ENCODE peak calls at places on chromosomes 7 and 10, in six cellular contexts. H is IMR-90, K is Peyer's patch, O is uterus, D is suprapubic skin, W is transverse colon. C is an unnamed sample. For H3K36me3, the result is how much of the 10 kb centered on the place peaks cover.

GRCh38 chr10:115141254-115141653 is 48.1 kb downstream of the ATRNL1 start:
- DNase-seq in H (peak), K (no peak), O (no peak), D (no peak), W (no peak), C (no peak)

GRCh38 chr10:13559124-13559700 is 27.6 kb upstream of the PRPF18 start:
- DNase-seq in H (peak), K (no peak), O (no peak), D (no peak), W (no peak), C (no peak)

GRCh38 chr7:103447073-103447960 is 1.3 kb upstream of the SLC26A5 start:
- DNase-seq in H (peak), K (no peak), O (no peak), D (no peak), W (peak), C (no peak)

GRCh38 chr7:114691605-114692004 is 230.3 kb upstream of the MDFIC start:
- DNase-seq in H (no peak), K (no peak), O (no peak), D (no peak), W (no peak), C (no peak)

GRCh38 chr7:1544178-1544895 is 11.7 kb downstream of the TMEM184A start:
- DNase-seq in H (no peak), K (no peak), O (no peak), D (no peak), W (no peak), C (no peak)

GRCh38 chr10:30705086-30705624 is 75.6 kb upstream of the LYZL2 start:
- DNase-seq in H (no peak), K (no peak), O (no peak), D (no peak), W (peak), C (no peak)

GRCh38 chr7:151456782-151457181 is 16.8 kb upstream of the CRYGN start:
- DNase-seq in H (no peak), K (no peak), O (no peak), D (no peak), W (no peak), C (no peak)

GRCh38 chr10:4775808-4776207 is 50.2 kb upstream of the AKR1E2 start:
- DNase-seq in H (peak), K (no peak), O (no peak), D (no peak), W (no peak), C (no peak)

GRCh38 chr7:1545417-1546246 is 10.4 kb downstream of the TMEM184A start:
- DNase-seq in H (no peak), K (no peak), O (no peak), D (no peak), W (no peak), C (no peak)

GRCh38 chr10:33216661-33217427 is 117.6 kb downstream of the NRP1 start:
- DNase-seq in H (no peak), K (no peak), O (no peak), D (no peak), W (no peak), C (no peak)

GRCh38 chr10:24370877-24371276 is 161.9 kb downstream of the KIAA1217 start:
- DNase-seq in H (no peak), K (no peak), O (no peak), D (no peak), W (no peak), C (no peak)

GRCh38 chr7:13057462-13058200 is 370.2 kb downstream of the ARL4A start:
- DNase-seq in H (no peak), K (no peak), O (no peak), D (no peak), W (no peak), C (no peak)

GRCh38 chr10:78656815-78657621 is 411.7 kb upstream of the ZMIZ1 start:
- DNase-seq in H (no peak), K (peak), O (peak), D (no peak), W (no peak), C (no peak)

GRCh38 chr7:28075674-28076358 is 104.8 kb downstream of the JAZF1 start:
- DNase-seq in H (peak), K (no peak), O (no peak), D (no peak), W (no peak), C (no peak)

GRCh38 chr10:102579206-102579790 is 65.0 kb upstream of the TRIM8 start:
- DNase-seq in H (peak), K (no peak), O (no peak), D (no peak), W (no peak), C (no peak)

GRCh38 chr7:79513271-79513670 is 59.8 kb upstream of the MAGI2 start:
- DNase-seq in H (no peak), K (no peak), O (no peak), D (no peak), W (no peak), C (no peak)

GRCh38 chr10:73648975-73649829 is 6.6 kb downstream of the SYNPO2L start:
- DNase-seq in H (peak), K (no peak), O (no peak), D (no peak), W (no peak), C (no peak)

GRCh38 chr7:29639887-29640600 is 76.4 kb downstream of the PRR15 start:
- DNase-seq in H (no peak), K (no peak), O (no peak), D (no peak), W (no peak), C (no peak)

GRCh38 chr7:114426824-114427223 is 12.2 kb downstream of the FOXP2 start:
- DNase-seq in H (peak), K (no peak), O (no peak), D (no peak), W (no peak), C (no peak)

GRCh38 chr7:3482147-3482921 is 181.3 kb downstream of the SDK1 start:
- DNase-seq in H (peak), K (no peak), O (no peak), D (no peak), W (peak), C (no peak)

GRCh38 chr10:108086502-108086901 is 922.0 kb upstream of the SORCS1 start:
- DNase-seq in H (no peak), K (no peak), O (no peak), D (no peak), W (no peak), C (no peak)

GRCh38 chr7:4067874-4068273 is 614.2 kb upstream of the FOXK1 start:
- DNase-seq in H (no peak), K (no peak), O (no peak), D (no peak), W (no peak), C (no peak)

GRCh38 chr7:105839271-105839670 is 37.1 kb downstream of the ATXN7L1 start:
- DNase-seq in H (no peak), K (no peak), O (no peak), D (no peak), W (no peak), C (no peak)

GRCh38 chr7:79982151-79982770 is 152.4 kb upstream of the GNAI1 start:
- DNase-seq in H (peak), K (no peak), O (no peak), D (no peak), W (no peak), C (no peak)

GRCh38 chr7:6015917-6016652 is 7.0 kb downstream of the AIMP2 start:
- DNase-seq in H (peak), K (no peak), O (peak), D (no peak), W (peak), C (peak)

GRCh38 chr7:30027065-30027456 is 559 bp upstream of the FKBP14 start:
- DNase-seq in H (peak), K (no peak), O (no peak), D (no peak), W (no peak), C (no peak)

GRCh38 chr10:126867567-126868365 is 37.5 kb upstream of the DOCK1 start:
- DNase-seq in H (peak), K (no peak), O (no peak), D (no peak), W (no peak), C (no peak)

GRCh38 chr10:62903828-62904227 is 87.7 kb upstream of the EGR2 start:
- DNase-seq in H (no peak), K (no peak), O (no peak), D (no peak), W (no peak), C (no peak)

GRCh38 chr10:124231188-124232135 is 138.1 kb upstream of the CHST15 start:
- DNase-seq in H (no peak), K (no peak), O (no peak), D (no peak), W (no peak), C (no peak)

GRCh38 chr7:152551304-152552036 is 115.7 kb upstream of the KMT2C start:
- DNase-seq in H (no peak), K (no peak), O (no peak), D (no peak), W (no peak), C (no peak)

GRCh38 chr7:130908345-130909160 is 174.5 kb upstream of the KLF14 start:
- DNase-seq in H (peak), K (no peak), O (no peak), D (no peak), W (no peak), C (no peak)

GRCh38 chr7:24826662-24827020 is 69.4 kb upstream of the GSDME start:
- DNase-seq in H (no peak), K (no peak), O (no peak), D (no peak), W (no peak), C (no peak)
- H3K27ac ChIP-seq in H (peak), K (peak), O (no peak), D (peak), W (peak), C (no peak)

GRCh38 chr10:58385784-58386112 is 538 bp downstream of the TFAM start:
- DNase-seq in H (peak), K (peak), O (peak), D (no peak), W (peak), C (peak)

GRCh38 chr10:58393317-58393716 is 8.1 kb downstream of the TFAM start:
- DNase-seq in H (peak), K (no peak), O (no peak), D (no peak), W (no peak), C (no peak)

GRCh38 chr10:58384536-58384998 is 643 bp upstream of the TFAM start:
- DNase-seq in H (no peak), K (no peak), O (no peak), D (no peak), W (no peak), C (no peak)

GRCh38 chr10:58384999-58385783 is at the start of gene TFAM:
- DNase-seq in H (peak), K (peak), O (peak), D (peak), W (peak), C (peak)

DNA sequence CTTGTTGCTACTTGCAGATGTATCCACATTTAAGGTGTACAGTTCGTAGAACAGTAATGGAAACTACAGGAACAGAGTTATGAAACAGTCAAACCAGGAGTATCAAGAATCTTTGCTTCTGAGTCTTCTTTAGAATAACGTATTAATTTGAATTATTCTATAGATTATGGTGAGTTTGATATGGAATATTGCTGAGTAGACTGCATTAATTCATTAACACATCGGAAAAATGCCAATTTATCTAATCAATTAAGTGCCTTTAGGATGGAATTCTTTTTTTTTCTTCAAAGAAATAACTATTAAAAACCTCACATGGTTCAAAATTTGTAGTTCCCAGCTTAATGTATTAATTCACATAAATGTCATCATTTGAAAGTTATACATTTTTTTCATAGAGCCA is 3.8 kb downstream of the TFAM start:
- DNase-seq in H (no peak), K (no peak), O (no peak), D (no peak), W (no peak), C (no peak)
- H3K36me3 ChIP-seq in H (under half), K (under half), O (under half), D (under half), W (under half), C (under half)

DNA sequence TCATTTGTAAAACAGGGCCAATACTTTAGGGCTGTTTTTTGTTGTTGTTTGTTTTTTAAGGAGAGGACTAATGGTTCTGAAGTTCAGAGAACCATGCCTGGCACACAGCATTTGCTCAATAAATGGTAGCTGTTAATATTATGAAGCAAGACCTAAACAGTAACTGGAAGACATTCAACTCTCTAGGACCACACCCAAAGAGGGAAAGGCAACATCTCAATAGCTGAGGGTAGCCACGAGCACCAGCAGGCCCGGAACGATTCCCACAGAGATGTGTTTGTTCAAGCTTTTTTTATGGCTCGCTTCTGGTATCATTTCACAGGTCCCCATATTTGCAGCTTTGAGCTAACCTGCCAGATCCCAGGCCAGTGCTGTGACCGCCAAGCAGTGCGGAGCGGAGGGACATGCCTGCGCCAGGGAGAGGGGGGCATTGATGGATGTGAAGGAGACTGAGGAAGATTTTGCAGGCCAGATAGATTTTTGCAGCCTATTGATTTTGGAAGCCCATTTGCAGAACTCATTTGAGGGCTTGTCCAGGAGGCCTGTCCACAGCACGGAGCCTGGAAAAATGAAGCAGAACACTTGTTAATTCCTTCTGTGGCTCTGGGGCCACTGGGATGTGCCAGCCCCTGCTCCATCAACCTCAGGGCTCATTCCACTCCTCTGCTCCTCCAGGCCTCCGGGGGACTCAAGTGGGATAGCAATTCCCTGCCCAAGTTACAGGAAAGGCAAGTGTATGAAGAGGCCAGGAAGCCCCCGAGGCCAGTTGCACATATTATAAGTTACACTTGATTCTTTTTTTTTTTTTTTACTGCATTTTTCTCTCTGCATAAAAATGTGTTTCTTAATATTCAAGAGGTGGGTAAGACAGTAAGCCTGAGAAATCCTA is 57.3 kb upstream of the FGFR2 start:
- DNase-seq in H (no peak), K (no peak), O (no peak), D (peak), W (no peak), C (no peak)
- TF ChIP-seq POLR2A in H (no peak), K (no peak), O (no peak), D (no peak), W (no peak), C (no peak)

GRCh38 chr10:45420453-45421192 is 46.6 kb downstream of the ALOX5 start:
- DNase-seq in H (peak), K (peak), O (peak), D (no peak), W (peak), C (peak)
- H3K27ac ChIP-seq in H (no peak), K (peak), O (peak), D (peak), W (peak), C (peak)